ENCODE peak calls at places on chromosome 10, in four cellular contexts. One of them, this sample, is unnamed.

GRCh38 chr10:34811126-34811967 is 3.7 kb downstream of the PARD3 start:
- DNase-seq in CD8-positive, alpha-beta T cell: no peak
- DNase-seq in AG04450: no peak
- DNase-seq in colonic mucosa: no peak
- DNase-seq in this sample: no peak

GRCh38 chr10:11005626-11006427 is 11.8 kb upstream of the CELF2 start:
- DNase-seq in AG04450: no peak
- DNase-seq in CD8-positive, alpha-beta T cell: no peak
- DNase-seq in colonic mucosa: no peak
- DNase-seq in this sample: no peak

GRCh38 chr10:45006631-45007030 is 5.9 kb downstream of the ZNF22 start:
- DNase-seq in colonic mucosa: no peak
- DNase-seq in AG04450: no peak
- DNase-seq in CD8-positive, alpha-beta T cell: no peak
- DNase-seq in this sample: no peak

GRCh38 chr10:114363745-114364460 is 40.4 kb downstream of the AFAP1L2 start:
- DNase-seq in colonic mucosa: no peak
- DNase-seq in CD8-positive, alpha-beta T cell: no peak
- DNase-seq in AG04450: no peak
- DNase-seq in this sample: no peak

GRCh38 chr10:89148061-89148460 is 59.1 kb downstream of the CH25H start:
- DNase-seq in AG04450: no peak
- DNase-seq in CD8-positive, alpha-beta T cell: no peak
- DNase-seq in colonic mucosa: no peak
- DNase-seq in this sample: no peak

GRCh38 chr10:86349474-86349873 is 17.1 kb downstream of the GRID1 start:
- DNase-seq in CD8-positive, alpha-beta T cell: no peak
- DNase-seq in colonic mucosa: no peak
- DNase-seq in AG04450: no peak
- DNase-seq in this sample: peak; percentile 10

GRCh38 chr10:16867556-16867955 is 50.3 kb upstream of the RSU1 start:
- DNase-seq in colonic mucosa: no peak
- DNase-seq in CD8-positive, alpha-beta T cell: no peak
- DNase-seq in AG04450: no peak
- DNase-seq in this sample: no peak

GRCh38 chr10:69470463-69471163 is 19.3 kb downstream of the TSPAN15 start:
- DNase-seq in AG04450: no peak
- DNase-seq in CD8-positive, alpha-beta T cell: no peak
- DNase-seq in colonic mucosa: no peak
- DNase-seq in this sample: peak; percentile 19

GRCh38 chr10:70538195-70538520 is 59.6 kb downstream of the PALD1 start:
- DNase-seq in AG04450: no peak
- DNase-seq in CD8-positive, alpha-beta T cell: no peak
- DNase-seq in colonic mucosa: no peak
- DNase-seq in this sample: no peak

GRCh38 chr10:68784476-68784875 is 42.9 kb upstream of the STOX1 start:
- DNase-seq in colonic mucosa: no peak
- DNase-seq in AG04450: no peak
- DNase-seq in CD8-positive, alpha-beta T cell: no peak
- DNase-seq in this sample: no peak

GRCh38 chr10:126255313-126255712 is 133.0 kb downstream of the ADAM12 start:
- DNase-seq in AG04450: no peak
- DNase-seq in colonic mucosa: no peak
- DNase-seq in CD8-positive, alpha-beta T cell: no peak
- DNase-seq in this sample: no peak

GRCh38 chr10:127486355-127486754 is 62.8 kb upstream of the NPS start:
- DNase-seq in colonic mucosa: no peak
- DNase-seq in AG04450: no peak
- DNase-seq in CD8-positive, alpha-beta T cell: no peak
- DNase-seq in this sample: no peak

GRCh38 chr10:78594938-78595645 is 473.7 kb upstream of the ZMIZ1 start:
- DNase-seq in colonic mucosa: no peak
- DNase-seq in CD8-positive, alpha-beta T cell: no peak
- DNase-seq in AG04450: no peak
- DNase-seq in this sample: no peak

GRCh38 chr10:75281980-75282379 is 46.2 kb upstream of the COMTD1 start:
- DNase-seq in CD8-positive, alpha-beta T cell: no peak
- DNase-seq in colonic mucosa: no peak
- DNase-seq in AG04450: no peak
- DNase-seq in this sample: no peak

GRCh38 chr10:98257961-98258360 is 10.0 kb downstream of the LOXL4 start:
- DNase-seq in CD8-positive, alpha-beta T cell: no peak
- DNase-seq in colonic mucosa: no peak
- DNase-seq in AG04450: no peak
- DNase-seq in this sample: no peak

GRCh38 chr10:114868801-114869200 is 47.2 kb downstream of the FHIP2A start:
- DNase-seq in AG04450: no peak
- DNase-seq in CD8-positive, alpha-beta T cell: no peak
- DNase-seq in colonic mucosa: no peak
- DNase-seq in this sample: no peak

GRCh38 chr10:89643812-89644690 is 991 bp downstream of the PANK1 start:
- DNase-seq in AG04450: peak; percentile 91
- DNase-seq in CD8-positive, alpha-beta T cell: peak; percentile 64
- DNase-seq in colonic mucosa: peak; percentile 95
- DNase-seq in this sample: peak; percentile 71

GRCh38 chr10:117240730-117241529 is at the start of gene SLC18A2:
- DNase-seq in colonic mucosa: no peak
- DNase-seq in CD8-positive, alpha-beta T cell: no peak
- DNase-seq in AG04450: no peak
- DNase-seq in this sample: no peak

GRCh38 chr10:78148564-78148963 is 114.9 kb downstream of the RPS24 start:
- DNase-seq in colonic mucosa: no peak
- DNase-seq in AG04450: no peak
- DNase-seq in CD8-positive, alpha-beta T cell: no peak
- DNase-seq in this sample: no peak

GRCh38 chr10:80487791-80488538 is 33.9 kb downstream of the TSPAN14 start:
- DNase-seq in CD8-positive, alpha-beta T cell: peak; percentile 75
- DNase-seq in AG04450: no peak
- DNase-seq in colonic mucosa: no peak
- DNase-seq in this sample: peak; percentile 49

GRCh38 chr10:92816106-92816505 is 32.2 kb upstream of the EXOC6 start:
- DNase-seq in colonic mucosa: no peak
- DNase-seq in AG04450: no peak
- DNase-seq in CD8-positive, alpha-beta T cell: no peak
- DNase-seq in this sample: no peak

GRCh38 chr10:101208543-101208942 is 20.7 kb downstream of the LBX1 start:
- DNase-seq in colonic mucosa: no peak
- DNase-seq in AG04450: no peak
- DNase-seq in CD8-positive, alpha-beta T cell: no peak
- DNase-seq in this sample: no peak

GRCh38 chr10:12849351-12850181 is 151.9 kb downstream of the CCDC3 start:
- DNase-seq in CD8-positive, alpha-beta T cell: no peak
- DNase-seq in AG04450: no peak
- DNase-seq in colonic mucosa: peak; percentile 11
- DNase-seq in this sample: no peak

GRCh38 chr10:69484736-69485135 is 33.5 kb downstream of the TSPAN15 start:
- DNase-seq in colonic mucosa: no peak
- DNase-seq in AG04450: no peak
- DNase-seq in CD8-positive, alpha-beta T cell: no peak
- DNase-seq in this sample: no peak

GRCh38 chr10:77925410-77925794 is 1.2 kb downstream of the DLG5 start:
- DNase-seq in AG04450: no peak
- DNase-seq in colonic mucosa: peak; percentile 65
- DNase-seq in CD8-positive, alpha-beta T cell: no peak
- DNase-seq in this sample: peak; percentile 35

GRCh38 chr10:87915989-87916388 is 52.6 kb downstream of the PTEN start:
- DNase-seq in colonic mucosa: no peak
- DNase-seq in AG04450: no peak
- DNase-seq in CD8-positive, alpha-beta T cell: no peak
- DNase-seq in this sample: no peak

GRCh38 chr10:3820255-3820654 is 35.2 kb upstream of the KLF6 start:
- DNase-seq in AG04450: no peak
- DNase-seq in colonic mucosa: no peak
- DNase-seq in CD8-positive, alpha-beta T cell: no peak
- DNase-seq in this sample: no peak

GRCh38 chr10:110642980-110643655 is 1.0 kb upstream of the RBM20 start:
- DNase-seq in CD8-positive, alpha-beta T cell: no peak
- DNase-seq in colonic mucosa: no peak
- DNase-seq in AG04450: no peak
- DNase-seq in this sample: no peak

GRCh38 chr10:113053091-113053490 is 103.0 kb downstream of the TCF7L2 start:
- DNase-seq in AG04450: no peak
- DNase-seq in colonic mucosa: no peak
- DNase-seq in CD8-positive, alpha-beta T cell: no peak
- DNase-seq in this sample: no peak

GRCh38 chr10:30786906-30787305 is 157.4 kb upstream of the LYZL2 start:
- DNase-seq in colonic mucosa: no peak
- DNase-seq in CD8-positive, alpha-beta T cell: no peak
- DNase-seq in AG04450: no peak
- DNase-seq in this sample: no peak

GRCh38 chr10:49001402-49001801 is 61.8 kb upstream of the LRRC18 start:
- DNase-seq in AG04450: no peak
- DNase-seq in colonic mucosa: no peak
- DNase-seq in CD8-positive, alpha-beta T cell: no peak
- DNase-seq in this sample: no peak

GRCh38 chr10:24255115-24255895 is 46.4 kb downstream of the KIAA1217 start:
- DNase-seq in CD8-positive, alpha-beta T cell: no peak
- DNase-seq in AG04450: no peak
- DNase-seq in colonic mucosa: no peak
- DNase-seq in this sample: no peak

GRCh38 chr10:3538850-3539531 is 246.0 kb downstream of the KLF6 start:
- DNase-seq in AG04450: peak; percentile 81
- DNase-seq in CD8-positive, alpha-beta T cell: no peak
- DNase-seq in colonic mucosa: no peak
- DNase-seq in this sample: no peak

GRCh38 chr10:62037166-62037831 is 135.8 kb downstream of the ARID5B start:
- DNase-seq in colonic mucosa: no peak
- DNase-seq in AG04450: no peak
- DNase-seq in CD8-positive, alpha-beta T cell: no peak
- DNase-seq in this sample: no peak

DNA sequence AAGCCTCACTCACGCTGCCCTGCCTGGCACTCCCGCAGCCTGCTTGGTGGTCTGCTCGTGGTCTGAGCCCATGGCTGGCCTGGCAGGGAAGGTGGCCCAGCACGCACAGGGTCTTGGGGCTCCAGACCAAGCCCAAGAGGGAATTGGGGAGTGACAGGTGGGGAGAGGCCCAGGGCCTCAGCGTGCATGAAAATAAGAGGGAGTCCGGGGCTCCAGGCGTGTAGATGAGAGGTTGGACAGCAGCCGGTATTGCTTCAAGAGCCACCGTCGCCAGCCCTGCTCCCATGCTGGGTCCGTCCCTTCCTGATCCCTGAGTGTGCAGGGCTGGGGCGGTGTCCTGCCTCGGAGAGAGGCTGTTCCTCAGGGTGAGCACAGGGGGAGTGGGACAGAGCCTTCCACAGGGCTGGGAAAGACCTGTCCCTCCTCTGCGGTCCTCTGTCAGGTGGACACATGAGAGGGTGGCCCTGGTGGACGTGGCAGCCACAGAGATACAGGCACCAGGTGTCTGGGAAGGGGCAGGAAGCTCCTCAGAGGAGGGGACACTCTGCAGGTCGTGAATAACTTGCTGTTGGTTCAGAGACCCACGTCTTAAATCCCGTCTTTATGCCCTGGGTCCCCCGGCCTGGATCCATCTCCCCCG is 113.1 kb downstream of the INPP5A start:
- DNase-seq in CD8-positive, alpha-beta T cell: no peak
- DNase-seq in colonic mucosa: no peak
- DNase-seq in AG04450: no peak
- DNase-seq in this sample: no peak
- TF ChIP-seq CTCF in CD8-positive, alpha-beta T cell: no peak
- TF ChIP-seq CTCF in colonic mucosa: no peak
- TF ChIP-seq CTCF in AG04450: no peak
- TF ChIP-seq CTCF in this sample: no peak

GRCh38 chr10:25758041-25758457 is 176.0 kb upstream of the MYO3A start:
- DNase-seq in AG04450: no peak
- DNase-seq in colonic mucosa: no peak
- DNase-seq in CD8-positive, alpha-beta T cell: no peak
- DNase-seq in this sample: no peak

GRCh38 chr10:25766213-25766612 is 167.8 kb upstream of the MYO3A start:
- DNase-seq in CD8-positive, alpha-beta T cell: no peak
- DNase-seq in AG04450: no peak
- DNase-seq in colonic mucosa: no peak
- DNase-seq in this sample: no peak

GRCh38 chr10:25758511-25758910 is 175.5 kb upstream of the MYO3A start:
- DNase-seq in AG04450: no peak
- DNase-seq in CD8-positive, alpha-beta T cell: no peak
- DNase-seq in colonic mucosa: no peak
- DNase-seq in this sample: no peak

GRCh38 chr10:25766687-25767221 is 167.3 kb upstream of the MYO3A start:
- DNase-seq in colonic mucosa: no peak
- DNase-seq in CD8-positive, alpha-beta T cell: no peak
- DNase-seq in AG04450: no peak
- DNase-seq in this sample: no peak

DNA sequence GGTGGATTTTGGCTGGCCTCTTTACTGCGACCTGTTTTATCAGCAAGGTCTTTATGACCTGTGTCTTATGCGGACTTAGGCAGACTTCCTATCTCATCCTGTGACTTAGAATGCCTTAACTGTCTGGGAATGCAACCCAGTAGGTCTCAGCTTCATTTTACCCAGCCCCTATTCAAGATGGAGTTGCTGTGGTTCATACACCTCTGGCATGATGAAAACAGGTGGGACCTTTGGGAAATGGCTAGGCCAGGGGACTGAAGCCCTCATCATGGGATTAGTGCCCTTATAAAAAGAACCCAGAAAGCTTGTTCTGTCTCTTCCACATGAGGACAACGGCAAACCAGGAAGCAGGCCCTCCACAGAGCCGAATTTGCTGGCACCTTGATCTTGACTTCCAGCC is 172.1 kb upstream of the MYO3A start:
- DNase-seq in AG04450: no peak
- DNase-seq in colonic mucosa: no peak
- DNase-seq in CD8-positive, alpha-beta T cell: no peak
- DNase-seq in this sample: no peak
- H3K27ac ChIP-seq in AG04450: no peak overlapping the region
- H3K27ac ChIP-seq in colonic mucosa: no peak overlapping the region
- H3K27ac ChIP-seq in CD8-positive, alpha-beta T cell: no peak overlapping the region
- H3K27ac ChIP-seq in this sample: no peak overlapping the region

DNA sequence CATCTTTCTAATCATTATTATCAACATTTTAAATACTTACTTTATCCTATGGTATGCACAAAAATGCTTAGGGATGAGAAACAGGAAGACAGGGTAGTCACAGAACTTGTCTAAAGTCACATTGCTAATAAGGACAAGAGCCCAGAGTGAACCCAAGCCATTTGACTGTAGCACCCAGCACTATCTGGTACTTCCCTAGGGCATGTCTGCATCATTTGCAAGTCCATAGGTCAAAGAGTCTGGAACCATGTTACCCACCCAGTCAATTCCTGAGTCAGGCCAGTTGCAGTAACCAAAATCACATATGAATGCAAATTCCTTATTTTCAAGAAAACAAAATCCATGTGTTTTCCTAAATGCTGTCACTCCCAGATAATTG is 19.1 kb downstream of the ASAH2 start:
- DNase-seq in AG04450: no peak
- DNase-seq in CD8-positive, alpha-beta T cell: no peak
- DNase-seq in colonic mucosa: peak; percentile 24
- DNase-seq in this sample: no peak
- H3K27me3 ChIP-seq in AG04450: peaks cover 21% of the 10 kb centered on the region
- H3K27me3 ChIP-seq in CD8-positive, alpha-beta T cell: no peaks in the 10 kb centered on the region
- H3K27me3 ChIP-seq in colonic mucosa: no peaks in the 10 kb centered on the region
- H3K27me3 ChIP-seq in this sample: no peaks in the 10 kb centered on the region

GRCh38 chr10:58818889-58819288 is 306.2 kb downstream of the BICC1 start:
- DNase-seq in CD8-positive, alpha-beta T cell: no peak
- DNase-seq in colonic mucosa: no peak
- DNase-seq in AG04450: peak; percentile 44
- DNase-seq in this sample: no peak
- TF ChIP-seq CTCF in CD8-positive, alpha-beta T cell: no peak
- TF ChIP-seq CTCF in colonic mucosa: no peak
- TF ChIP-seq CTCF in AG04450: no peak
- TF ChIP-seq CTCF in this sample: no peak

This sample was measured in pancreas.